ENCODE peak calls at places on chromosomes 12 and 14, in eight cellular contexts. R, Q, V, T, M, L, K and B are unnamed samples. For H3K4me1 and H3K36me3, the result is how much of the 10 kb centered on the place peaks cover.

GRCh38 chr14:40098468-40098867 is 666.2 kb upstream of the FBXO33 start:
- DNase-seq in R (no peak), Q (no peak), V (no peak), T (no peak), M (no peak), L (no peak), K (no peak), B (no peak)

GRCh38 chr12:115993715-115994114 is 283.8 kb downstream of the MED13L start:
- DNase-seq in R (no peak), Q (no peak), V (no peak), T (no peak), M (no peak), L (no peak), K (no peak), B (no peak)

GRCh38 chr14:105487449-105487985 is 831 bp downstream of the CRIP1 start:
- DNase-seq in R (no peak), Q (no peak), V (no peak), T (peak), M (peak), L (no peak), K (peak), B (no peak)

GRCh38 chr14:23056257-23056955 is 914 bp downstream of the CDH24 start:
- DNase-seq in R (peak), Q (peak), V (peak), T (peak), M (peak), L (no peak), K (peak), B (peak)

GRCh38 chr14:94654071-94654974 is 42.1 kb downstream of the SERPINA3 start:
- DNase-seq in R (peak), Q (no peak), V (no peak), T (no peak), M (no peak), L (no peak), K (no peak), B (no peak)

GRCh38 chr14:91380610-91381371 is 36.8 kb downstream of the CCDC88C start:
- DNase-seq in R (no peak), Q (no peak), V (peak), T (no peak), M (no peak), L (no peak), K (no peak), B (no peak)

GRCh38 chr14:96363751-96364336 is 518 bp downstream of the GSKIP start:
- DNase-seq in R (peak), Q (peak), V (peak), T (peak), M (peak), L (no peak), K (peak), B (no peak)

GRCh38 chr14:104992501-104992900 is 6.9 kb downstream of the CLBA1 start:
- DNase-seq in R (no peak), Q (no peak), V (no peak), T (no peak), M (no peak), L (no peak), K (no peak), B (no peak)

GRCh38 chr14:23487216-23487615 is 17.7 kb downstream of the NGDN start:
- DNase-seq in R (no peak), Q (no peak), V (no peak), T (no peak), M (no peak), L (no peak), K (no peak), B (no peak)

GRCh38 chr12:30823140-30823669 is 68.5 kb upstream of the CAPRIN2 start:
- DNase-seq in R (peak), Q (no peak), V (no peak), T (peak), M (peak), L (peak), K (peak), B (no peak)

GRCh38 chr14:94345344-94346072 is 22.4 kb upstream of the SERPINA6 start:
- DNase-seq in R (peak), Q (peak), V (no peak), T (no peak), M (no peak), L (no peak), K (no peak), B (peak)

GRCh38 chr12:118256352-118256751 is 116.4 kb downstream of the TAOK3 start:
- DNase-seq in R (no peak), Q (no peak), V (no peak), T (no peak), M (no peak), L (no peak), K (no peak), B (no peak)

GRCh38 chr14:85531594-85532391 is 1.8 kb downstream of the FLRT2 start:
- DNase-seq in R (peak), Q (peak), V (peak), T (no peak), M (peak), L (peak), K (peak), B (peak)

GRCh38 chr12:39327520-39327919 is 115.4 kb downstream of the KIF21A start:
- DNase-seq in R (peak), Q (no peak), V (no peak), T (no peak), M (no peak), L (no peak), K (no peak), B (no peak)

GRCh38 chr12:7571253-7571652 is 67.7 kb upstream of the CD163 start:
- DNase-seq in R (no peak), Q (no peak), V (no peak), T (no peak), M (no peak), L (no peak), K (no peak), B (no peak)

GRCh38 chr12:50772470-50772869 is 8.6 kb downstream of the ATF1 start:
- DNase-seq in R (no peak), Q (no peak), V (no peak), T (no peak), M (no peak), L (no peak), K (no peak), B (no peak)
- H3K4me3 ChIP-seq in R (no peak), Q (no peak), V (no peak), T (no peak), M (no peak), L (no peak), K (no peak), B (no peak)

DNA sequence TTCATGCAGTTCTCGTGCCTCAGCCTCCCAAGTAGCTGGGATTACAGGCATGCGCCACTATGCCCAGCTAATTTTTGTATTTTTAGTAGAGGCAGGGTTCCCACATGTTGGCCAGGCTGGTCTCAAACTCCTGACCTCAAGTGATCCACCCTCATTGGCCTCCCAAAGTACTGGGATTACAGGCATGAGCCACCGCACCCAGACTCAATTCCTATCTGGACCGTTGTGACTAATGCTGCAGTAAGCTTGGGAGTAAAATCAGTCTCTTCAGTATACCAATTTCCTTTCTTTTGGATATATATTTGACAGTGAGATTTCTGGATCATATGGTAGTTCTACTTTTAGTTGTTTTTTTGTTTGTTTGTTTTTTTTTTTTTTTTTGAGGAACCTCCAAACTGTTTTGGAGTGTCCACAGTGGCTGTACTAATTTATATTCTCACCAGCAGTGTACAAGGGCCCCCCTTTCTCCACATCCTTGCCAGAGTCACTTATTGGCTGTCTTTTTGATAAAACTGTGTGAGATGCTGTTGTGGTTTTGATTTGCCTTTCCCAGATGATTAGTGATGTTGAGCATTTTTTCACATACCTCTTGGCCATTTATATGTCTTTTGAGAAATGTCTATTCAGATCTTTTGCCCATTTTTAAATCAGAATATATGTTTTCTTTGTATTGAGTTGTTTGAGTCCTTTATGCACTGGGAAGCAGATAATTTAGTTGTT is 37.3 kb upstream of the EVL start:
- DNase-seq in R (no peak), Q (no peak), V (no peak), T (no peak), M (no peak), L (no peak), K (no peak), B (no peak)
- H3K4me1 ChIP-seq in R (under half), Q (under half), V (under half), T (under half), M (under half), L (under half), K (under half), B (under half)

GRCh38 chr12:111438501-111438900 is 32.8 kb downstream of the SH2B3 start:
- DNase-seq in R (peak), Q (peak), V (peak), T (peak), M (no peak), L (no peak), K (no peak), B (peak)

GRCh38 chr12:111436266-111436665 is 30.5 kb downstream of the SH2B3 start:
- DNase-seq in R (no peak), Q (no peak), V (no peak), T (no peak), M (no peak), L (no peak), K (no peak), B (no peak)

GRCh38 chr12:111439657-111440151 is 34.0 kb downstream of the SH2B3 start:
- DNase-seq in R (no peak), Q (no peak), V (no peak), T (no peak), M (peak), L (no peak), K (no peak), B (no peak)

GRCh38 chr12:111436811-111437210 is 31.1 kb downstream of the SH2B3 start:
- DNase-seq in R (no peak), Q (no peak), V (no peak), T (no peak), M (no peak), L (no peak), K (no peak), B (no peak)

GRCh38 chr12:111437816-111438454 is 32.2 kb downstream of the SH2B3 start:
- DNase-seq in R (peak), Q (peak), V (peak), T (no peak), M (no peak), L (no peak), K (no peak), B (no peak)
- H3K36me3 ChIP-seq in R (under half), Q (under half), V (under half), T (under half), M (under half), L (under half), K (under half), B (under half)

GRCh38 chr14:21192447-21192822 is 36.6 kb upstream of the OR5AU1 start:
- DNase-seq in R (no peak), Q (no peak), V (no peak), T (no peak), M (no peak), L (no peak), K (no peak), B (no peak)
- H3K4me3 ChIP-seq in R (no peak), Q (no peak), V (no peak), T (peak), M (no peak), L (peak), K (no peak), B (no peak)

GRCh38 chr14:75170797-75171196 is 5.6 kb downstream of the TMED10 start:
- DNase-seq in R (no peak), Q (no peak), V (no peak), T (no peak), M (no peak), L (no peak), K (no peak), B (no peak)

GRCh38 chr14:75163677-75164076 is 12.7 kb downstream of the TMED10 start:
- DNase-seq in R (no peak), Q (no peak), V (no peak), T (no peak), M (no peak), L (no peak), K (no peak), B (no peak)

GRCh38 chr14:75164809-75165208 is 11.6 kb downstream of the TMED10 start:
- DNase-seq in R (no peak), Q (no peak), V (no peak), T (no peak), M (no peak), L (no peak), K (no peak), B (no peak)

GRCh38 chr14:75165586-75166391 is 10.6 kb downstream of the TMED10 start:
- DNase-seq in R (no peak), Q (no peak), V (no peak), T (no peak), M (no peak), L (no peak), K (no peak), B (no peak)

DNA sequence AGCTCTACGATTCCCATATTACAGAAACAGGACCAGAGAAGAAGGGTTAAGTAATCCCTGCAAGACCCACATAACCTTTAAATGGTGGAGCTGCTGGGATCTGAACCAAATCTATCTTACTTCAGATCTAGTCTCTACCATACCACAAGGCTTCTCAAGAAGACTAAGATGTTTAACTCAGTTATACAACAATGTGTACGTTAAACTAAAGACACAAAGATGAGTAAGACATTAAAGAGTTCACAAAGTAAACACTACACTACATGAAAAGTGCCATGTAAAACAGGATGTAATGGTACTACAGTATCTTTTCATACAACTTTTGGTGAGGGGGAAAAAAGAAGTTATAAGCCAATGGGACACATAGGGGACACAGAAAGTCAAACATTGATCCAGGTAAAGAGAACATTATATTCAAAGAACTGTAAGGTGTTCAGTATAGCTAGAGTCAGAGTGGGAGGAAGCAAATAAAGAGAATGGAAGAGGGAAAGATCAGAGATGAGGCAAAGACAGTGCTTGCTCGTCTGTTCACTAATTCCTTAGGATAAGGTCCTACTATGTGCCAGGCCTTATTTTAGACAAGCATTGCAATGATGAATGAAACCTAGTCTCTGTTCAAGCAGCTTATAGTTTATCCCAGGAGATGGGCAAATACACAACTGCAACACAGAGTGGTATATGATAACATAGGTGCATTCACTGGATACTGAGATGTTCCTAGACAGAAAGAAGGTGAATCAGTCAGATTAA is 7.7 kb downstream of the TMED10 start:
- DNase-seq in R (no peak), Q (no peak), V (no peak), T (no peak), M (no peak), L (no peak), K (no peak), B (no peak)
- H3K4me1 ChIP-seq in R (under half), Q (under half), V (under half), T (under half), M (under half), L (half or more), K (under half), B (under half)

GRCh38 chr14:32408018-32408417 is 78.9 kb downstream of the AKAP6 start:
- DNase-seq in R (no peak), Q (no peak), V (no peak), T (no peak), M (no peak), L (peak), K (no peak), B (no peak)
- H3K36me3 ChIP-seq in R (under half), Q (under half), V (under half), T (under half), M (under half), L (under half), K (under half), B (under half)